ENCODE peak calls at places on chromosomes 2 and 18, in seven cellular contexts. W is skeletal muscle cell, Y is astrocyte of the spinal cord, E is lower leg skin, Q is smooth muscle cell of the brain vasculature, U is NCI-H526, L is C1 segment of cervical spinal cord. N is an unnamed sample.

GRCh38 chr2:112625474-112626114 is 20.1 kb upstream of the SLC20A1 start:
- DNase-seq in W (no peak), Y (no peak), E (no peak), Q (no peak), U (no peak), L (no peak), N (no peak)

GRCh38 chr18:28136071-28136470 is 40.9 kb downstream of the CDH2 start:
- DNase-seq in W (no peak), Y (no peak), E (no peak), Q (no peak), U (no peak), L (no peak), N (no peak)

GRCh38 chr18:54303408-54303807 is 34.1 kb downstream of the POLI start:
- DNase-seq in W (no peak), Y (no peak), E (no peak), Q (no peak), U (no peak), L (no peak), N (no peak)

GRCh38 chr2:186183406-186183805 is 302.7 kb upstream of the ZC3H15 start:
- DNase-seq in W (no peak), Y (no peak), E (no peak), Q (no peak), U (no peak), L (no peak), N (no peak)

GRCh38 chr18:76532875-76533274 is 37.8 kb upstream of the ZNF516 start:
- DNase-seq in W (no peak), Y (no peak), E (no peak), Q (no peak), U (no peak), L (no peak), N (no peak)

GRCh38 chr2:23495661-23496114 is 110.7 kb downstream of the KLHL29 start:
- DNase-seq in W (no peak), Y (no peak), E (no peak), Q (no peak), U (no peak), L (no peak), N (no peak)

GRCh38 chr2:111123751-111124150 is 3.0 kb downstream of the BCL2L11 start:
- DNase-seq in W (no peak), Y (no peak), E (no peak), Q (no peak), U (no peak), L (no peak), N (no peak)

GRCh38 chr18:12911928-12912703 is 28.1 kb upstream of the PTPN2 start:
- DNase-seq in W (no peak), Y (no peak), E (no peak), Q (no peak), U (no peak), L (no peak), N (no peak)

GRCh38 chr2:10831387-10831985 is 18.9 kb upstream of the PDIA6 start:
- DNase-seq in W (no peak), Y (no peak), E (no peak), Q (no peak), U (no peak), L (no peak), N (no peak)

GRCh38 chr2:555164-555922 is 121.9 kb downstream of the TMEM18 start:
- DNase-seq in W (no peak), Y (peak; percentile 15), E (no peak), Q (no peak), U (no peak), L (no peak), N (no peak)

GRCh38 chr2:221614274-221614673 is 42.2 kb upstream of the EPHA4 start:
- DNase-seq in W (no peak), Y (no peak), E (no peak), Q (no peak), U (no peak), L (no peak), N (no peak)

GRCh38 chr18:77761332-77761731 is 511.7 kb downstream of the GALR1 start:
- DNase-seq in W (no peak), Y (no peak), E (no peak), Q (no peak), U (no peak), L (no peak), N (no peak)

GRCh38 chr2:3631851-3632659 is 25.9 kb upstream of the ALLC start:
- DNase-seq in W (no peak), Y (no peak), E (no peak), Q (no peak), U (no peak), L (no peak), N (no peak)

GRCh38 chr2:174787485-174788205 is 23.4 kb upstream of the CHRNA1 start:
- DNase-seq in W (peak; percentile 95), Y (peak; percentile 99), E (no peak), Q (no peak), U (peak; percentile 8), L (no peak), N (no peak)

GRCh38 chr18:9763157-9763556 is 55.1 kb downstream of the RAB31 start:
- DNase-seq in W (no peak), Y (no peak), E (no peak), Q (no peak), U (no peak), L (no peak), N (no peak)

GRCh38 chr18:23230688-23231087 is 95.4 kb downstream of the CABLES1 start:
- DNase-seq in W (no peak), Y (no peak), E (peak; percentile 86), Q (no peak), U (no peak), L (no peak), N (peak; percentile 87)

GRCh38 chr2:165794520-165794882 is 454 bp upstream of the GALNT3 start:
- DNase-seq in W (no peak), Y (peak; percentile 43), E (peak; percentile 29), Q (no peak), U (peak; percentile 69), L (peak; percentile 1), N (no peak)

GRCh38 chr2:70748002-70748779 is 19.8 kb downstream of the ADD2 start:
- DNase-seq in W (no peak), Y (no peak), E (no peak), Q (no peak), U (no peak), L (no peak), N (peak; percentile 5)

GRCh38 chr2:174750923-174751441 is 13.3 kb downstream of the CHRNA1 start:
- DNase-seq in W (no peak), Y (no peak), E (no peak), Q (no peak), U (no peak), L (no peak), N (no peak)

GRCh38 chr2:97995734-97996624 is at the start of gene TMEM131:
- DNase-seq in W (peak; percentile 82), Y (peak; percentile 95), E (peak; percentile 92), Q (peak; percentile 75), U (peak; percentile 96), L (peak; percentile 98), N (peak; percentile 95)